ENCODE peak calls at places on chromosome 4, in eight cellular contexts. L, R, B, K, C, J, U and X are unnamed samples.

GRCh38 chr4:169619958-169620845 is at the start of gene CLCN3:
- DNase-seq in R (peak; percentile 94), B (peak; percentile 93), J (peak; percentile 91), C (peak; percentile 100), U (peak; percentile 93), L (peak; percentile 98), K (peak; percentile 74), X (peak; percentile 75)

GRCh38 chr4:17236686-17237085 is 275.2 kb downstream of the QDPR start:
- DNase-seq in B (no peak), K (no peak), U (no peak), L (no peak), R (no peak), C (no peak), J (no peak), X (no peak)

GRCh38 chr4:83212041-83212851 is 72.4 kb downstream of the COQ2 start:
- DNase-seq in L (no peak), B (no peak), K (no peak), C (no peak), U (peak; percentile 79), J (peak; percentile 65), R (peak; percentile 37), X (no peak)

GRCh38 chr4:122930877-122931276 is 8.5 kb upstream of the NUDT6 start:
- DNase-seq in C (no peak), J (no peak), K (no peak), L (no peak), U (no peak), B (peak; percentile 32), R (no peak), X (no peak)

GRCh38 chr4:100177126-100177525 is 13.1 kb downstream of the DDIT4L start:
- DNase-seq in R (no peak), B (peak; percentile 52), C (no peak), J (no peak), L (no peak), K (no peak), U (no peak), X (no peak)

GRCh38 chr4:1834047-1834769 is 21.7 kb downstream of the LETM1 start:
- DNase-seq in C (peak; percentile 74), U (no peak), J (no peak), K (no peak), B (no peak), R (peak; percentile 55), L (no peak), X (peak; percentile 77)

GRCh38 chr4:138891610-138892009 is 124.0 kb upstream of the NOCT start:
- DNase-seq in C (no peak), J (no peak), B (no peak), K (no peak), U (no peak), L (no peak), R (no peak), X (no peak)

GRCh38 chr4:20017035-20017434 is 234.7 kb upstream of the SLIT2 start:
- DNase-seq in L (no peak), U (no peak), J (no peak), C (no peak), R (no peak), B (no peak), K (no peak), X (no peak)

GRCh38 chr4:53571936-53572580 is 19.2 kb downstream of the LNX1 start:
- DNase-seq in B (peak; percentile 86), C (no peak), L (no peak), K (no peak), U (no peak), R (no peak), J (no peak), X (no peak)

GRCh38 chr4:77819409-77819835 is 254 bp upstream of the CNOT6L start:
- DNase-seq in K (no peak), U (no peak), B (no peak), L (no peak), R (peak; percentile 87), C (peak; percentile 92), J (no peak), X (peak; percentile 28)

GRCh38 chr4:186651181-186651603 is 72.5 kb downstream of the FAT1 start:
- DNase-seq in K (no peak), U (no peak), L (no peak), J (peak; percentile 22), R (no peak), C (no peak), B (peak; percentile 29), X (no peak)

GRCh38 chr4:42865572-42866189 is 26.8 kb upstream of the GRXCR1 start:
- DNase-seq in B (peak; percentile 76), R (peak; percentile 47), J (peak; percentile 17), U (peak; percentile 45), L (peak; percentile 67), C (no peak), K (peak; percentile 0), X (peak; percentile 0)

GRCh38 chr4:120769227-120769626 is 153.3 kb downstream of the PRDM5 start:
- DNase-seq in C (no peak), L (no peak), B (no peak), U (no peak), R (no peak), K (no peak), J (no peak), X (no peak)

GRCh38 chr4:154312246-154312645 is 179.4 kb downstream of the DCHS2 start:
- DNase-seq in L (no peak), C (no peak), R (no peak), U (no peak), B (no peak), K (no peak), J (no peak), X (no peak)

GRCh38 chr4:176149680-176150079 is 45.7 kb downstream of the SPATA4 start:
- DNase-seq in J (no peak), C (no peak), L (no peak), U (no peak), R (no peak), K (no peak), B (no peak), X (no peak)

GRCh38 chr4:10279261-10279660 is 162.7 kb upstream of the WDR1 start:
- DNase-seq in K (no peak), J (no peak), R (no peak), B (no peak), L (no peak), U (no peak), C (no peak), X (no peak)

GRCh38 chr4:72522440-72522839 is 46.6 kb downstream of the ADAMTS3 start:
- DNase-seq in L (no peak), R (no peak), C (no peak), J (no peak), U (no peak), K (no peak), B (no peak), X (no peak)

GRCh38 chr4:24274401-24275035 is 309.8 kb downstream of the DHX15 start:
- DNase-seq in L (no peak), J (no peak), B (no peak), R (no peak), U (no peak), C (no peak), K (no peak), X (no peak)

GRCh38 chr4:84319124-84319523 is 180.0 kb downstream of the NKX6-1 start:
- DNase-seq in K (no peak), R (no peak), L (peak; percentile 63), U (no peak), J (no peak), B (no peak), C (peak; percentile 77), X (no peak)

GRCh38 chr4:77308843-77309242 is 151.8 kb downstream of the CCNG2 start:
- DNase-seq in J (peak; percentile 67), R (no peak), C (no peak), U (no peak), K (peak; percentile 21), B (peak; percentile 72), L (no peak), X (peak; percentile 18)

GRCh38 chr4:148857234-148857972 is 415.2 kb upstream of the NR3C2 start:
- DNase-seq in B (no peak), R (no peak), U (no peak), J (no peak), C (no peak), L (no peak), K (no peak), X (no peak)

GRCh38 chr4:15677507-15677988 is 4.1 kb upstream of the FAM200B start:
- DNase-seq in C (no peak), R (no peak), B (no peak), L (no peak), J (no peak), K (no peak), U (no peak), X (no peak)

GRCh38 chr4:168309781-168310180 is 8.8 kb downstream of the DDX60 start:
- DNase-seq in L (no peak), R (no peak), B (peak; percentile 37), K (no peak), U (no peak), J (peak; percentile 51), C (no peak), X (no peak)

GRCh38 chr4:47215759-47216158 is 184.4 kb downstream of the GABRB1 start:
- DNase-seq in L (no peak), U (no peak), K (no peak), R (no peak), B (no peak), C (no peak), J (no peak), X (no peak)

GRCh38 chr4:184355111-184355604 is 119.2 kb downstream of the IRF2 start:
- DNase-seq in J (peak; percentile 9), U (peak; percentile 38), B (peak; percentile 88), K (no peak), L (no peak), C (no peak), R (no peak), X (peak; percentile 19)

GRCh38 chr4:83217721-83218522 is 66.7 kb downstream of the COQ2 start:
- DNase-seq in C (no peak), J (peak; percentile 32), U (peak; percentile 81), L (no peak), B (peak; percentile 26), K (no peak), R (peak; percentile 48), X (peak; percentile 54)

GRCh38 chr4:76740866-76741662 is 156.9 kb downstream of the SOWAHB start:
- DNase-seq in U (no peak), C (peak; percentile 69), K (no peak), J (no peak), R (no peak), B (no peak), L (no peak), X (no peak)

GRCh38 chr4:94454405-94454804 is 2.7 kb downstream of the PDLIM5 start:
- DNase-seq in K (no peak), R (no peak), L (no peak), U (no peak), J (no peak), B (no peak), C (no peak), X (no peak)